ENCODE peak calls at places on chromosomes 3 and 15, in five cellular contexts. V is head of caudate nucleus; D is amniotic stem cell; K is activated CD8-positive, alpha-beta T cell treated with anti-CD3 and anti-CD28 coated beads, Interleukin-2, amount 10 ng/mL, durations not matched to agents 7 days and 5 days; B is upper lobe of right lung. I is an unnamed sample.

GRCh38 chr15:33211409-33211808 is 16.9 kb upstream of the FMN1 start:
- DNase-seq in V (no peak), D (no peak), K (no peak), B (no peak), I (no peak)

GRCh38 chr15:96818861-96819260 is 488.4 kb downstream of the NR2F2 start:
- DNase-seq in V (no peak), D (no peak), K (no peak), B (no peak), I (no peak)

GRCh38 chr3:52044869-52045616 is 11.3 kb downstream of the DUSP7 start:
- DNase-seq in V (peak), D (no peak), K (no peak), B (no peak), I (no peak)

GRCh38 chr15:67692573-67692972 is 132.7 kb upstream of the SKOR1 start:
- DNase-seq in V (no peak), D (no peak), K (no peak), B (no peak), I (no peak)

GRCh38 chr15:31457631-31458526 is 131.2 kb downstream of the KLF13 start:
- DNase-seq in V (no peak), D (no peak), K (no peak), B (peak), I (no peak)

GRCh38 chr3:170961616-170962400 is 53.4 kb upstream of the EIF5A2 start:
- DNase-seq in V (peak), D (peak), K (peak), B (no peak), I (peak)

GRCh38 chr15:90232196-90232595 is 1.5 kb downstream of the CIB1 start:
- DNase-seq in V (no peak), D (no peak), K (no peak), B (no peak), I (no peak)

GRCh38 chr15:40437754-40438687 is 2.7 kb upstream of the BAHD1 start:
- DNase-seq in V (no peak), D (no peak), K (no peak), B (no peak), I (no peak)

GRCh38 chr3:134441321-134441720 is 44.5 kb downstream of the ANAPC13 start:
- DNase-seq in V (no peak), D (no peak), K (peak), B (no peak), I (no peak)

GRCh38 chr3:72782521-72782920 is 65.7 kb downstream of the SHQ1 start:
- DNase-seq in V (no peak), D (no peak), K (no peak), B (no peak), I (no peak)

GRCh38 chr15:90648137-90649070 is 68.7 kb upstream of the BLM start:
- DNase-seq in V (peak), D (peak), K (peak), B (peak), I (peak)

GRCh38 chr3:142215111-142215510 is 10.3 kb downstream of the GK5 start:
- DNase-seq in V (no peak), D (no peak), K (no peak), B (no peak), I (no peak)

GRCh38 chr3:152474585-152474984 is 205.9 kb downstream of the MBNL1 start:
- DNase-seq in V (no peak), D (peak), K (peak), B (no peak), I (no peak)

GRCh38 chr15:84702961-84703482 is 12.9 kb downstream of the SEC11A start:
- DNase-seq in V (peak), D (no peak), K (no peak), B (no peak), I (no peak)

GRCh38 chr3:4570840-4571621 is 77.9 kb downstream of the ITPR1 start:
- DNase-seq in V (no peak), D (no peak), K (no peak), B (no peak), I (no peak)

GRCh38 chr3:171480526-171480925 is 20.3 kb upstream of the TNIK start:
- DNase-seq in V (no peak), D (no peak), K (peak), B (no peak), I (no peak)

GRCh38 chr3:42872718-42873117 is 3.0 kb downstream of the CYP8B1 start:
- DNase-seq in V (no peak), D (no peak), K (no peak), B (no peak), I (no peak)

GRCh38 chr3:105611304-105612192 is 244.8 kb downstream of the ALCAM start:
- DNase-seq in V (no peak), D (no peak), K (no peak), B (no peak), I (no peak)

GRCh38 chr3:5115506-5116162 is 6.5 kb upstream of the ARL8B start:
- DNase-seq in V (no peak), D (no peak), K (no peak), B (no peak), I (no peak)

GRCh38 chr15:62456011-62456920 is 291.2 kb upstream of the C2CD4B start:
- DNase-seq in V (peak), D (no peak), K (no peak), B (no peak), I (no peak)

GRCh38 chr3:123431658-123432323 is 17.1 kb downstream of the ADCY5 start:
- DNase-seq in V (no peak), D (no peak), K (no peak), B (no peak), I (no peak)

GRCh38 chr3:124802702-124803101 is 72.5 kb downstream of the UMPS start:
- DNase-seq in V (peak), D (no peak), K (no peak), B (no peak), I (no peak)

GRCh38 chr15:40633178-40633577 is 39.1 kb downstream of the KNL1 start:
- DNase-seq in V (no peak), D (no peak), K (no peak), B (no peak), I (no peak)

GRCh38 chr3:71127463-71128243 is 455.9 kb downstream of the FOXP1 start:
- DNase-seq in V (no peak), D (peak), K (peak), B (no peak), I (no peak)

GRCh38 chr3:141845407-141846049 is 30.9 kb upstream of the ATP1B3 start:
- DNase-seq in V (no peak), D (no peak), K (peak), B (no peak), I (no peak)

GRCh38 chr15:24933716-24934115 is 21.1 kb upstream of the SNRPN start:
- DNase-seq in V (no peak), D (no peak), K (no peak), B (no peak), I (no peak)

GRCh38 chr15:63135281-63135680 is 13.6 kb downstream of the LACTB start:
- DNase-seq in V (no peak), D (no peak), K (no peak), B (no peak), I (no peak)

GRCh38 chr15:85649372-85649771 is 145.4 kb downstream of the KLHL25 start:
- DNase-seq in V (no peak), D (no peak), K (peak), B (no peak), I (no peak)

GRCh38 chr3:157098823-157099185 is 61.1 kb downstream of the CCNL1 start:
- DNase-seq in V (no peak), D (no peak), K (no peak), B (no peak), I (no peak)

GRCh38 chr15:67039349-67040075 is 25.9 kb upstream of the SMAD3 start:
- DNase-seq in V (no peak), D (no peak), K (peak), B (no peak), I (peak)

GRCh38 chr3:80391573-80391972 is 623.8 kb upstream of the ROBO1 start:
- DNase-seq in V (no peak), D (no peak), K (no peak), B (no peak), I (no peak)

GRCh38 chr3:165642761-165643432 is 194.3 kb downstream of the BCHE start:
- DNase-seq in V (no peak), D (peak), K (no peak), B (no peak), I (no peak)

GRCh38 chr3:81581966-81582599 is 179.4 kb downstream of the GBE1 start:
- DNase-seq in V (peak), D (no peak), K (peak), B (no peak), I (no peak)